ENCODE peak calls at places on chromosomes 13 and 19, in five cellular contexts. R is IMR-90, N is testis, X is lower leg skin, V is Peyer's patch. D is an unnamed sample.

GRCh38 chr13:108927615-108928014 is 298.2 kb downstream of the MYO16 start:
- DNase-seq in N (no peak), X (no peak), R (no peak), V (no peak), D (no peak)

GRCh38 chr19:18153555-18154134 is 682 bp downstream of the PIK3R2 start:
- DNase-seq in R (no peak), N (no peak), X (no peak), V (peak), D (no peak)

GRCh38 chr19:41302624-41303351 is 7.2 kb upstream of the CCDC97 start:
- DNase-seq in N (no peak), R (no peak), X (no peak), V (peak), D (no peak)

GRCh38 chr19:1261863-1262686 is 7.1 kb upstream of the CIRBP start:
- DNase-seq in X (no peak), N (no peak), R (peak), V (peak), D (peak)

GRCh38 chr13:59345316-59345715 is 818.4 kb downstream of the DIAPH3 start:
- DNase-seq in R (no peak), X (no peak), N (no peak), V (no peak), D (no peak)

GRCh38 chr19:51808333-51808986 is 13.5 kb downstream of the FPR3 start:
- DNase-seq in V (no peak), X (no peak), N (no peak), R (no peak), D (no peak)

GRCh38 chr19:58460039-58460438 is 6.8 kb upstream of the ZNF324 start:
- DNase-seq in R (no peak), N (no peak), X (no peak), V (no peak), D (no peak)

GRCh38 chr13:28753946-28754345 is 35.2 kb upstream of the SLC46A3 start:
- DNase-seq in V (no peak), N (no peak), R (no peak), X (no peak), D (no peak)

GRCh38 chr19:18861235-18861634 is 29.5 kb downstream of the UPF1 start:
- DNase-seq in V (peak), R (no peak), X (no peak), N (no peak), D (no peak)

GRCh38 chr19:33700408-33700757 is 78.6 kb downstream of the CHST8 start:
- DNase-seq in N (no peak), X (no peak), V (no peak), R (no peak), D (no peak)

GRCh38 chr13:72221276-72221962 is 354.4 kb upstream of the DACH1 start:
- DNase-seq in V (no peak), N (peak), R (no peak), X (no peak), D (no peak)

GRCh38 chr13:73984949-73985691 is 149.1 kb downstream of the KLF12 start:
- DNase-seq in V (peak), N (no peak), R (no peak), X (no peak), D (no peak)

GRCh38 chr13:110985570-110985969 is 70.7 kb upstream of the ANKRD10 start:
- DNase-seq in X (no peak), V (no peak), N (no peak), R (peak), D (no peak)

GRCh38 chr13:51806571-51806970 is 2.6 kb upstream of the DHRS12 start:
- DNase-seq in V (no peak), X (no peak), R (peak), N (no peak), D (no peak)

GRCh38 chr13:39527961-39528720 is 74.9 kb downstream of the LHFPL6 start:
- DNase-seq in N (no peak), V (no peak), R (peak), X (no peak), D (no peak)

GRCh38 chr13:75841905-75842304 is 205.8 kb downstream of the LMO7 start:
- DNase-seq in R (no peak), N (no peak), V (no peak), X (no peak), D (no peak)

DNA sequence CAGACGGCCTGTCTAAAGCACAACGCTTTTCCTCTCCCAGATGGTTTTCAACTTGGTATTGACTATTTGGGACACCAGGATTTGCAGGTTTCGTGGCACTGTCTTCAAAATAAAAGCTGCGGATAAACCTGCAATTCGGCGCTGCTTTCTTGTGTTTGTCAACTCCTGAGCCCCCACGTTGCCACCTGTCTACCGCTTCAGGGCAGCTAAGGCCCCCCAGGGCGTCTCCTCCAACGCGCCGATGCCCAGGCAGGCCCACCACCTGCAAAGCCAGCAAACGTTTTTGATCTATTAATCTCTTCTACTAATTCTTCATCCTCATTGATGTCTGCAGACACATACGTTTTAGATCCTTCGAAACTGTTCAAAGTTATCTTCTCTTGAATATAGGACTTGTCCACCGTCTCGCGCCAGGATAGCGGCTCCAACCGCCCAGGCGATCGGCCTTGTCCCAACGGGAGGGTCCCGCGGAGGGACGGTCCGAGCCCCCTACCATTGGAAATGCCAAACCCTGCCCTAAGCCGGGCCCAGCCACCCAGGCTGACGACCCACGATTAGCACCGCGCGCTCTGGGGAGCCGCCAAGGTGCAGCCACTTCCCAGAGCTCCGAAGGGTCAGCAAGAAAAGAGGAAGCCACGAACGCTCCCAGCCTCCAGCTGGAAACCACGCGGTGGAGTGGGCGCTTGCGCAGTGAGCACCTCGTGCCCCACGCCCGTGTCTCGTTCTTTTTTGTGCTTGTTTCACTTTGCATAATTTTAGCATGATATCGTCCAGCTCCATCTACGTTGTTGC is 23.4 kb upstream of the VN1R4 start:
- DNase-seq in X (no peak), N (no peak), V (no peak), R (no peak), D (no peak)
- TF ChIP-seq POLR2A in X (no peak), N (no peak), V (no peak), R (no peak), D (no peak)

GRCh38 chr19:47157455-47158321 is 27.1 kb downstream of the SAE1 start:
- DNase-seq in N (peak), X (peak), R (peak), V (peak), D (peak)

GRCh38 chr19:47158367-47158791 is 27.7 kb downstream of the SAE1 start:
- DNase-seq in V (no peak), X (no peak), R (no peak), N (no peak), D (no peak)

GRCh38 chr19:47155141-47155540 is 24.5 kb downstream of the SAE1 start:
- DNase-seq in X (no peak), V (no peak), N (no peak), R (no peak), D (no peak)

GRCh38 chr19:47158879-47159509 is 28.4 kb downstream of the SAE1 start:
- DNase-seq in V (no peak), X (no peak), R (peak), N (no peak), D (no peak)

GRCh38 chr19:47156861-47157454 is 26.3 kb downstream of the SAE1 start:
- DNase-seq in V (no peak), N (no peak), R (no peak), X (no peak), D (no peak)
- H3K4me3 ChIP-seq in V (no peak), N (no peak), R (no peak), X (no peak), D (no peak)

DNA sequence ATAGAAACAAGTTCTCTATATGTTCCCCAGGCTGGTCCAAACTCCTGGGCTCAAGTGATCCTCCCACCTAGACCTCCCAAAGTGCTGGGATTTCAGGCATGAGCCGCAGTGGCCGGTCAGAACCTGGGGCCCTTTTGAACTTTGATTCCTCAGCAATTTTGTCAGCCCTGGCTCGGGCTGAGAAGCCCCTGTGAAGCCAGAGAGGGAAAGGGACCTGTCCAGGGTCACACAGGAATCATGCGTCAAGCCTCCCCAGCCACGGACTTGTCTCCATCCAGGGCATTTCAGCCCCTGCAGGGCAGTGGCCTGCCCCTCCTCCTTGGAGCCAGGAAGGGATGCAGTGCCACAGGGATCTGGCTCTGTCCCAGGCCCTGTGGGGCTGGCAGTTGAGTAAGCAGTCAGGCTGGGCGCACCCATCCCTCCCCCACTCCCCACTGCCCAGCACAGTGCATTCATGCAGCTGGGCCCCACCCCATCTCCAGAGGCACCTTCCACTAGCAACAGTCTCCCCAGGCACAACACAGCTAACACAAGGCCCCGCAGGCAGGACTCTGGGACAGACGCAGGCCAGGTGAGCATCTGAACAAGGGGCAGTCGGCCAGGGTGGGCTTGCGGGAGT is at the start of gene CAPS:
- DNase-seq in V (no peak), N (no peak), R (peak), X (no peak), D (no peak)
- TF ChIP-seq POLR2A in V (no peak), N (no peak), R (no peak), X (no peak), D (no peak)

DNA sequence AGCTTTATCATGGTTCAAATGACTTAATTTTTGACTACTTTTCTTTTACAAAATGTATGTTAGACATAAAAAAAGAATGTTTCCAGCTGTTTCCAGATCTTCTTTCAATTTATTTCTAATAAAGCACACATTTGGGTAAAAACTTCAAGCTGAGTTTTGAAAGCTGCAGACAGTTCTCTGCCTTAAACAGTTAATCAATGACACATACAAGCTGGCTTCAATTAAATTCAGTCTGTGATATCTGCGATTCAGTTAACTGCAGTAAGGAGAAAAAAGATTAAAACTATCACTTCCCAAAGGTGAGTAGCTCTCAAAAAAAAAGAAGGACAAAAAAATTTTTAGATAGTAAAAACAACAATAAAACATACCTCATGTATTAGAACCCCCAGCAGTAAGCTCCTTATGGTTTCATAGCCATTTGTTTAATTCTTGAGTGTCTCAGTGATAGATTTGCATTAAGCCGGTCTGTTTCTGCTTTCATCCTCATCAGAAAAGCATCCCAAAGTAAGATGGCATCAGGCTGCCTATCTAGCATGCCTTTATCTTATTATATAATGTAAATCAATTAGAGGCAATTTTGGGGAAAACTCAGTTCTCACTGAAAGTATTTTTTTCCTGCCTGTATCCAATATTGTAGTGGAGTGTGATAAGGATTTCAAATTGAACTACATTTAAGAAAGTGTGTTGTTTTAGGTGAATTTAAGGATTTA is 81.8 kb upstream of the STARD13 start:
- DNase-seq in R (no peak), X (no peak), N (no peak), V (no peak), D (no peak)
- H3K4me3 ChIP-seq in R (no peak), X (no peak), N (no peak), V (no peak), D (no peak)

GRCh38 chr13:113837554-113838355 is 26.1 kb downstream of the GAS6 start:
- DNase-seq in X (peak), N (peak), V (peak), R (peak), D (peak)
- TF ChIP-seq POLR2A in X (no peak), N (no peak), V (no peak), R (peak), D (peak)